ENCODE peak calls at places on chromosomes 12 and 14, in seven cellular contexts. One of them, this sample, is unnamed. For H3K4me1, the result is how much of the 10 kb centered on the place peaks cover.

GRCh38 chr12:118645219-118645618 is 268.9 kb downstream of the SUDS3 start:
- DNase-seq in lower lobe of right lung: no peak
- DNase-seq in colonic mucosa: peak
- DNase-seq in upper lobe of right lung: no peak
- DNase-seq in OCI-LY7: peak
- DNase-seq in stomach: no peak
- DNase-seq in GM23248: peak
- DNase-seq in this sample: no peak

GRCh38 chr14:72643317-72643801 is 250.5 kb downstream of the DPF3 start:
- DNase-seq in lower lobe of right lung: no peak
- DNase-seq in colonic mucosa: no peak
- DNase-seq in upper lobe of right lung: no peak
- DNase-seq in OCI-LY7: no peak
- DNase-seq in stomach: no peak
- DNase-seq in GM23248: peak
- DNase-seq in this sample: no peak

GRCh38 chr12:121718653-121719239 is 6.2 kb downstream of the TMEM120B start:
- DNase-seq in lower lobe of right lung: no peak
- DNase-seq in colonic mucosa: no peak
- DNase-seq in upper lobe of right lung: no peak
- DNase-seq in OCI-LY7: peak
- DNase-seq in stomach: no peak
- DNase-seq in GM23248: no peak
- DNase-seq in this sample: no peak

GRCh38 chr14:52458721-52459085 is 93.6 kb downstream of the TXNDC16 start:
- DNase-seq in lower lobe of right lung: no peak
- DNase-seq in colonic mucosa: no peak
- DNase-seq in upper lobe of right lung: no peak
- DNase-seq in OCI-LY7: no peak
- DNase-seq in stomach: no peak
- DNase-seq in GM23248: peak
- DNase-seq in this sample: no peak

GRCh38 chr12:8696402-8697100 is 1.2 kb upstream of the RIMKLB start:
- DNase-seq in lower lobe of right lung: no peak
- DNase-seq in colonic mucosa: no peak
- DNase-seq in upper lobe of right lung: no peak
- DNase-seq in OCI-LY7: peak
- DNase-seq in stomach: no peak
- DNase-seq in GM23248: no peak
- DNase-seq in this sample: peak

GRCh38 chr12:106329231-106329985 is 26.9 kb downstream of the TCP11L2 start:
- DNase-seq in lower lobe of right lung: no peak
- DNase-seq in colonic mucosa: no peak
- DNase-seq in upper lobe of right lung: no peak
- DNase-seq in OCI-LY7: no peak
- DNase-seq in stomach: no peak
- DNase-seq in GM23248: peak
- DNase-seq in this sample: peak

GRCh38 chr12:93707836-93708235 is 30.7 kb downstream of the CRADD start:
- DNase-seq in lower lobe of right lung: no peak
- DNase-seq in colonic mucosa: no peak
- DNase-seq in upper lobe of right lung: no peak
- DNase-seq in OCI-LY7: no peak
- DNase-seq in stomach: no peak
- DNase-seq in GM23248: peak
- DNase-seq in this sample: no peak

GRCh38 chr12:108296933-108297332 is 42.2 kb downstream of the CMKLR1 start:
- DNase-seq in lower lobe of right lung: no peak
- DNase-seq in colonic mucosa: no peak
- DNase-seq in upper lobe of right lung: no peak
- DNase-seq in OCI-LY7: no peak
- DNase-seq in stomach: no peak
- DNase-seq in GM23248: no peak
- DNase-seq in this sample: no peak

GRCh38 chr12:94644141-94644575 is 6.2 kb downstream of the TMCC3 start:
- DNase-seq in lower lobe of right lung: peak
- DNase-seq in colonic mucosa: no peak
- DNase-seq in upper lobe of right lung: no peak
- DNase-seq in OCI-LY7: peak
- DNase-seq in stomach: no peak
- DNase-seq in GM23248: peak
- DNase-seq in this sample: no peak

GRCh38 chr14:31877333-31877798 is 199.7 kb upstream of the ARHGAP5 start:
- DNase-seq in lower lobe of right lung: no peak
- DNase-seq in colonic mucosa: no peak
- DNase-seq in upper lobe of right lung: no peak
- DNase-seq in OCI-LY7: no peak
- DNase-seq in stomach: no peak
- DNase-seq in GM23248: peak
- DNase-seq in this sample: no peak

GRCh38 chr12:89882051-89882450 is 173.4 kb upstream of the ATP2B1 start:
- DNase-seq in lower lobe of right lung: no peak
- DNase-seq in colonic mucosa: no peak
- DNase-seq in upper lobe of right lung: no peak
- DNase-seq in OCI-LY7: no peak
- DNase-seq in stomach: no peak
- DNase-seq in GM23248: peak
- DNase-seq in this sample: no peak

GRCh38 chr14:94317259-94317658 is 5.9 kb downstream of the SERPINA6 start:
- DNase-seq in lower lobe of right lung: no peak
- DNase-seq in colonic mucosa: peak
- DNase-seq in upper lobe of right lung: no peak
- DNase-seq in OCI-LY7: no peak
- DNase-seq in stomach: no peak
- DNase-seq in GM23248: peak
- DNase-seq in this sample: peak

GRCh38 chr12:52060498-52061177 is 9.1 kb upstream of the ATG101 start:
- DNase-seq in lower lobe of right lung: no peak
- DNase-seq in colonic mucosa: no peak
- DNase-seq in upper lobe of right lung: no peak
- DNase-seq in OCI-LY7: no peak
- DNase-seq in stomach: no peak
- DNase-seq in GM23248: no peak
- DNase-seq in this sample: no peak

GRCh38 chr14:102591372-102591943 is 991 bp upstream of the RCOR1 start:
- DNase-seq in lower lobe of right lung: peak
- DNase-seq in colonic mucosa: peak
- DNase-seq in upper lobe of right lung: peak
- DNase-seq in OCI-LY7: peak
- DNase-seq in stomach: peak
- DNase-seq in GM23248: peak
- DNase-seq in this sample: peak

GRCh38 chr12:5565933-5566632 is 134.2 kb downstream of the NTF3 start:
- DNase-seq in lower lobe of right lung: no peak
- DNase-seq in colonic mucosa: no peak
- DNase-seq in upper lobe of right lung: no peak
- DNase-seq in OCI-LY7: no peak
- DNase-seq in stomach: no peak
- DNase-seq in GM23248: peak
- DNase-seq in this sample: no peak

GRCh38 chr14:65910108-65910507 is 497.6 kb downstream of the FUT8 start:
- DNase-seq in lower lobe of right lung: no peak
- DNase-seq in colonic mucosa: no peak
- DNase-seq in upper lobe of right lung: no peak
- DNase-seq in OCI-LY7: no peak
- DNase-seq in stomach: no peak
- DNase-seq in GM23248: peak
- DNase-seq in this sample: no peak

GRCh38 chr12:131436922-131437705 is 273.8 kb upstream of the SFSWAP start:
- DNase-seq in lower lobe of right lung: no peak
- DNase-seq in colonic mucosa: no peak
- DNase-seq in upper lobe of right lung: no peak
- DNase-seq in OCI-LY7: no peak
- DNase-seq in stomach: peak
- DNase-seq in GM23248: no peak
- DNase-seq in this sample: no peak

GRCh38 chr14:54929556-54929955 is 26.9 kb upstream of the GCH1 start:
- DNase-seq in lower lobe of right lung: no peak
- DNase-seq in colonic mucosa: no peak
- DNase-seq in upper lobe of right lung: no peak
- DNase-seq in OCI-LY7: no peak
- DNase-seq in stomach: no peak
- DNase-seq in GM23248: no peak
- DNase-seq in this sample: no peak

GRCh38 chr12:11824736-11825135 is 175.3 kb downstream of the ETV6 start:
- DNase-seq in lower lobe of right lung: no peak
- DNase-seq in colonic mucosa: no peak
- DNase-seq in upper lobe of right lung: no peak
- DNase-seq in OCI-LY7: no peak
- DNase-seq in stomach: no peak
- DNase-seq in GM23248: no peak
- DNase-seq in this sample: no peak

GRCh38 chr14:89165189-89165809 is 251.7 kb downstream of the FOXN3 start:
- DNase-seq in lower lobe of right lung: no peak
- DNase-seq in colonic mucosa: no peak
- DNase-seq in upper lobe of right lung: no peak
- DNase-seq in OCI-LY7: peak
- DNase-seq in stomach: no peak
- DNase-seq in GM23248: peak
- DNase-seq in this sample: peak

GRCh38 chr14:22797017-22797917 is 18.0 kb downstream of the SLC7A7 start:
- DNase-seq in lower lobe of right lung: no peak
- DNase-seq in colonic mucosa: no peak
- DNase-seq in upper lobe of right lung: no peak
- DNase-seq in OCI-LY7: no peak
- DNase-seq in stomach: no peak
- DNase-seq in GM23248: no peak
- DNase-seq in this sample: peak

GRCh38 chr12:16605666-16606116 is 271 bp downstream of the LMO3 start:
- DNase-seq in lower lobe of right lung: peak
- DNase-seq in colonic mucosa: no peak
- DNase-seq in upper lobe of right lung: peak
- DNase-seq in OCI-LY7: peak
- DNase-seq in stomach: no peak
- DNase-seq in GM23248: peak
- DNase-seq in this sample: no peak

DNA sequence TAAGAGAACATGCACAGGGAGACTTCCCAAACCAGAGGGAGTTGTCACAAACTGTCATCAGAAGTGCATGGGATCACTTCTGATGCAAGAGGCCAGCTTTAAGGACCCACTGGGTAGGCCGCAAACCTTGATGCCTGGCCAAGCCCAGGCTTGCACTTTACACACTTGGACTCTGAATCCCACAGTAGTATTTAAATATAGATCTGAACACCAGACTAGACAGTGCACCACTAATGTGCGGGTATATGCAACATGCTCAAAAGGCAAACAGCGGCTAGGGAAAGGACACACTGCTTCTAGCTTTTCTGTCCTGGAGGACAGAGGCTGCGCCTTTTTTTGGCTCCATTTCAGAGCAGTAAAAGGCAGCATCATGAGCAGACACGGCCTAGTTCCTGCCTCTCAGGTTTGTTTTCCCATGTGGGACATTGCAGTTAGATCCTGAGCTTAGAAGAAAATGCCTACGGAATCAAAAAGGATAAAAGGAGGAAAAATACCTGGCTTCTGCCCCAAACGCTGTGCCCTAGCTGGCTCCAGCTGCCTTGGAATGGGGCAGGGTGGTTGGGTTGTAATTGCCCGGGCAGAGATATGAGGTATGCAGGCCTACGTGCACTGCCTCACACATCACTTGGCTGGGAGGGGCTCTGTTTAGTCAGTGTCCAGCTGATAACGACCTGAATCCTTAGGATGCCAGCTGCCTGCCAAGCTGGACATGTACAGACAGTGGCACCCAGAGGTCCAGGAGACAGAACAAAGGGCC is 84.5 kb upstream of the EGLN3 start:
- DNase-seq in lower lobe of right lung: no peak
- DNase-seq in colonic mucosa: peak
- DNase-seq in upper lobe of right lung: no peak
- DNase-seq in OCI-LY7: no peak
- DNase-seq in stomach: peak
- DNase-seq in GM23248: no peak
- DNase-seq in this sample: peak
- H3K27ac ChIP-seq in lower lobe of right lung: peak
- H3K27ac ChIP-seq in colonic mucosa: peak
- H3K27ac ChIP-seq in upper lobe of right lung: peak
- H3K27ac ChIP-seq in OCI-LY7: no peak
- H3K27ac ChIP-seq in stomach: peak
- H3K27ac ChIP-seq in GM23248: no peak
- H3K27ac ChIP-seq in this sample: peak

DNA sequence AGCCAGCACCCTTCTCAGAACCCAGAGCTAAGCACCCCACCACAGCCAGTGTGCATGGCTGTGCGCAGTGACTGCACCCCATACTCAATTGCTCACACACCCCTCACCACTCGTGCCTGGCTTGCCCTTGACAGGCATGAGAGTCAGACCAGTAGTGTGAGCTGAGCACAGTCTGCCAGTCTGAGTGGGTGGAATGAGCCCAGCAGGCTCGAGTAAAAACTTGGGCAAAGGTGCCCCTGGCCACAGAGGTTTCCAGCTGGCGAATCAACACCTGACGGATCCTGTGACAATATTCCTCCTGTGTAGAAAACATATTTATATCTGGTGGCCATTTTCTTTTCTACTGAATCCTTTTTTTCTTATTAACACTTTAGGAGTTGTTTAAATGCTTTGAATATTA is 202.5 kb downstream of the TMEM117 start:
- DNase-seq in lower lobe of right lung: no peak
- DNase-seq in colonic mucosa: no peak
- DNase-seq in upper lobe of right lung: no peak
- DNase-seq in OCI-LY7: no peak
- DNase-seq in stomach: no peak
- DNase-seq in GM23248: no peak
- DNase-seq in this sample: no peak
- H3K4me3 ChIP-seq in lower lobe of right lung: no peak
- H3K4me3 ChIP-seq in colonic mucosa: no peak
- H3K4me3 ChIP-seq in upper lobe of right lung: no peak
- H3K4me3 ChIP-seq in OCI-LY7: no peak
- H3K4me3 ChIP-seq in stomach: no peak
- H3K4me3 ChIP-seq in GM23248: no peak
- H3K4me3 ChIP-seq in this sample: no peak

GRCh38 chr12:46470975-46471374 is 98.4 kb upstream of the SLC38A2 start:
- DNase-seq in lower lobe of right lung: no peak
- DNase-seq in colonic mucosa: no peak
- DNase-seq in upper lobe of right lung: no peak
- DNase-seq in OCI-LY7: no peak
- DNase-seq in stomach: no peak
- DNase-seq in GM23248: peak
- DNase-seq in this sample: no peak
- H3K4me1 ChIP-seq in lower lobe of right lung: under half
- H3K4me1 ChIP-seq in colonic mucosa: under half
- H3K4me1 ChIP-seq in upper lobe of right lung: under half
- H3K4me1 ChIP-seq in OCI-LY7: under half
- H3K4me1 ChIP-seq in stomach: under half
- H3K4me1 ChIP-seq in GM23248: under half
- H3K4me1 ChIP-seq in this sample: under half

DNA sequence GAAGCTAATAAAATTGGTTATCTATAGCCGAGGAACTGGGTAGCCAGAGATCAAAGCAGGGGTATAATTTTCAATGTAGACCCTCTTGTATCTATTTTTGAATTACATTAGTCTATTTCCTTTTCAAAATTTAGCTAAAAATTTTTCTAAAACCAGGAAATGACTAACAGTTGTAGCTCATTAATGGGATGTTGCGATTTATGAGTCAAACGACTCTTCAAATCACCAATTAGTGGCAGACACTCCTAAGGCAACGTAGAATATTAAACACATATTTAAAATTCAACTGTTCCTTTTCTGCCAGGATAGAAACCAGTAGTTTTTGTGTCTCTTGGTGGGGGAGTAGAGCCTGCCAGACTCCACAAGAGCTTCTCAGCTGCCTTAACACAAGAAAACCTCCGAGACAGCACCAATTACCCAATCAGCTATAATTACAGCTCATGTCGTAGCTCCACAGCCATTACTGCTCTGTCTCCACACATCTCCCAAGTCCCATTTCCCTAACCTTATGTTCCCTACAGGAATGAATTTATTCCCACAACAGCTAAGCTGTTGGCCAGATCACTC is 26.9 kb downstream of the GCN1 start:
- DNase-seq in lower lobe of right lung: no peak
- DNase-seq in colonic mucosa: no peak
- DNase-seq in upper lobe of right lung: no peak
- DNase-seq in OCI-LY7: peak
- DNase-seq in stomach: no peak
- DNase-seq in GM23248: peak
- DNase-seq in this sample: no peak
- H3K27ac ChIP-seq in lower lobe of right lung: no peak
- H3K27ac ChIP-seq in colonic mucosa: no peak
- H3K27ac ChIP-seq in upper lobe of right lung: no peak
- H3K27ac ChIP-seq in OCI-LY7: peak
- H3K27ac ChIP-seq in stomach: no peak
- H3K27ac ChIP-seq in GM23248: peak
- H3K27ac ChIP-seq in this sample: no peak